ENCODE peak calls at places on chromosomes 5 and 9, in seven cellular contexts. S, Y, B, F, G, C and O are unnamed samples.

GRCh38 chr5:74390822-74391221 is 249.7 kb downstream of the ENC1 start:
- DNase-seq in S (no peak), Y (no peak), B (no peak), F (no peak), G (no peak), C (no peak), O (no peak)

GRCh38 chr9:126169736-126170135 is 156.9 kb upstream of the MVB12B start:
- DNase-seq in S (no peak), Y (no peak), B (no peak), F (no peak), G (no peak), C (no peak), O (no peak)

GRCh38 chr5:4868140-4868735 is 271.9 kb upstream of the ADAMTS16 start:
- DNase-seq in S (peak; percentile 76), Y (peak; percentile 47), B (no peak), F (peak; percentile 65), G (peak; percentile 85), C (peak; percentile 83), O (no peak)

GRCh38 chr9:109297899-109298298 is 23.0 kb downstream of the EPB41L4B start:
- DNase-seq in S (no peak), Y (peak; percentile 28), B (no peak), F (peak; percentile 89), G (no peak), C (no peak), O (no peak)

GRCh38 chr5:54895816-54896341 is 89.5 kb downstream of the ESM1 start:
- DNase-seq in S (peak; percentile 66), Y (peak; percentile 25), B (peak; percentile 40), F (peak; percentile 62), G (no peak), C (peak; percentile 21), O (no peak)

GRCh38 chr5:6825678-6826244 is 112.5 kb downstream of the TENT4A start:
- DNase-seq in S (no peak), Y (no peak), B (no peak), F (no peak), G (no peak), C (no peak), O (no peak)

GRCh38 chr9:87876708-87877107 is 6.0 kb upstream of the SPATA31E1 start:
- DNase-seq in S (no peak), Y (no peak), B (no peak), F (no peak), G (no peak), C (no peak), O (no peak)

GRCh38 chr5:99061711-99062110 is 132.9 kb upstream of the CHD1 start:
- DNase-seq in S (no peak), Y (no peak), B (no peak), F (no peak), G (no peak), C (no peak), O (no peak)

GRCh38 chr5:56686337-56687198 is 128.8 kb upstream of the MAP3K1 start:
- DNase-seq in S (no peak), Y (no peak), B (no peak), F (no peak), G (peak; percentile 23), C (no peak), O (no peak)

GRCh38 chr5:157335534-157336422 is 69.9 kb downstream of the CYFIP2 start:
- DNase-seq in S (no peak), Y (peak; percentile 38), B (no peak), F (no peak), G (no peak), C (no peak), O (no peak)

GRCh38 chr5:129412731-129413130 is 47.4 kb upstream of the ADAMTS19 start:
- DNase-seq in S (no peak), Y (no peak), B (no peak), F (no peak), G (no peak), C (no peak), O (no peak)

GRCh38 chr9:31290731-31291130 is 1093.7 kb upstream of the ACO1 start:
- DNase-seq in S (no peak), Y (no peak), B (no peak), F (no peak), G (no peak), C (no peak), O (no peak)

GRCh38 chr9:100064872-100065581 is 33.8 kb downstream of the ERP44 start:
- DNase-seq in S (no peak), Y (peak; percentile 15), B (no peak), F (no peak), G (no peak), C (no peak), O (no peak)

GRCh38 chr5:170974487-170974886 is 112.7 kb downstream of the RANBP17 start:
- DNase-seq in S (no peak), Y (no peak), B (no peak), F (no peak), G (no peak), C (no peak), O (no peak)

GRCh38 chr5:109823597-109823996 is 133.9 kb downstream of the MAN2A1 start:
- DNase-seq in S (no peak), Y (no peak), B (no peak), F (no peak), G (no peak), C (no peak), O (no peak)

GRCh38 chr9:81693639-81694378 is 4.5 kb upstream of the TLE1 start:
- DNase-seq in S (no peak), Y (no peak), B (no peak), F (no peak), G (no peak), C (no peak), O (no peak)

GRCh38 chr9:8287501-8287900 is 487.9 kb upstream of the DMAC1 start:
- DNase-seq in S (no peak), Y (no peak), B (no peak), F (no peak), G (no peak), C (no peak), O (no peak)

GRCh38 chr5:39714036-39714698 is 289.4 kb upstream of the DAB2 start:
- DNase-seq in S (peak; percentile 35), Y (peak; percentile 13), B (peak; percentile 84), F (peak; percentile 78), G (peak; percentile 28), C (peak; percentile 45), O (no peak)

GRCh38 chr9:27150758-27151431 is 41.9 kb downstream of the TEK start:
- DNase-seq in S (no peak), Y (peak; percentile 54), B (peak; percentile 60), F (no peak), G (no peak), C (no peak), O (no peak)

GRCh38 chr9:131046581-131047202 is 37.7 kb downstream of the LAMC3 start:
- DNase-seq in S (peak; percentile 53), Y (peak; percentile 47), B (peak; percentile 56), F (no peak), G (peak; percentile 83), C (peak; percentile 86), O (peak; percentile 63)

GRCh38 chr5:77636423-77637169 is 1.9 kb downstream of the OTP start:
- DNase-seq in S (no peak), Y (no peak), B (no peak), F (no peak), G (no peak), C (no peak), O (no peak)

GRCh38 chr9:93680445-93681315 is 104.3 kb downstream of the PHF2 start:
- DNase-seq in S (no peak), Y (no peak), B (no peak), F (no peak), G (no peak), C (peak; percentile 5), O (peak; percentile 9)